ENCODE peak calls at places on chromosomes 11 and 22, in six cellular contexts. G, I, K, H, D and E are unnamed samples.

GRCh38 chr11:31610544-31610943 is 101.0 kb downstream of the ELP4 start:
- DNase-seq in G (no peak), I (no peak), K (no peak), H (no peak), D (no peak), E (no peak)

GRCh38 chr11:75513250-75513649 is 12.5 kb downstream of the GDPD5 start:
- DNase-seq in G (no peak), I (no peak), K (no peak), H (no peak), D (no peak), E (no peak)

GRCh38 chr22:43521716-43522115 is 109.9 kb downstream of the MPPED1 start:
- DNase-seq in G (no peak), I (no peak), K (no peak), H (no peak), D (no peak), E (no peak)

GRCh38 chr11:69636870-69637600 is 3.9 kb upstream of the CCND1 start:
- DNase-seq in G (no peak), I (no peak), K (no peak), H (no peak), D (no peak), E (no peak)

GRCh38 chr11:10314199-10315072 is 9.6 kb downstream of the ADM start:
- DNase-seq in G (no peak), I (no peak), K (peak), H (no peak), D (no peak), E (no peak)

GRCh38 chr11:97506360-97506759 is 1116.5 kb downstream of the JRKL start:
- DNase-seq in G (no peak), I (no peak), K (peak), H (no peak), D (no peak), E (no peak)

GRCh38 chr22:30351226-30351625 is 5.5 kb downstream of the SF3A1 start:
- DNase-seq in G (no peak), I (no peak), K (no peak), H (no peak), D (no peak), E (no peak)

GRCh38 chr11:130785376-130786110 is 130.7 kb downstream of the SNX19 start:
- DNase-seq in G (no peak), I (no peak), K (no peak), H (no peak), D (no peak), E (no peak)

GRCh38 chr11:64186205-64187165 is 514 bp downstream of the STIP1 start:
- DNase-seq in G (no peak), I (no peak), K (peak), H (no peak), D (no peak), E (no peak)

GRCh38 chr11:46632502-46632901 is 15.1 kb downstream of the ATG13 start:
- DNase-seq in G (no peak), I (no peak), K (no peak), H (no peak), D (no peak), E (no peak)

GRCh38 chr11:104798794-104799193 is 99.5 kb downstream of the CASP12 start:
- DNase-seq in G (no peak), I (no peak), K (peak), H (no peak), D (no peak), E (no peak)

GRCh38 chr11:68357568-68357967 is 45.2 kb downstream of the LRP5 start:
- DNase-seq in G (no peak), I (no peak), K (no peak), H (no peak), D (no peak), E (no peak)

GRCh38 chr11:69443138-69443967 is 38.1 kb upstream of the LINC01488 start:
- DNase-seq in G (peak), I (peak), K (peak), H (peak), D (peak), E (no peak)

GRCh38 chr11:35347921-35348331 is 71.4 kb downstream of the SLC1A2 start:
- DNase-seq in G (peak), I (no peak), K (no peak), H (no peak), D (no peak), E (no peak)

GRCh38 chr11:13983081-13983751 is 20.7 kb downstream of the SPON1 start:
- DNase-seq in G (no peak), I (no peak), K (no peak), H (no peak), D (no peak), E (no peak)

GRCh38 chr11:18956630-18957029 is 17.4 kb upstream of the MRGPRX1 start:
- DNase-seq in G (no peak), I (no peak), K (no peak), H (no peak), D (no peak), E (no peak)
- TF ChIP-seq CTCF in G (no peak), I (no peak), K (no peak), H (no peak), D (no peak), E (no peak)

DNA sequence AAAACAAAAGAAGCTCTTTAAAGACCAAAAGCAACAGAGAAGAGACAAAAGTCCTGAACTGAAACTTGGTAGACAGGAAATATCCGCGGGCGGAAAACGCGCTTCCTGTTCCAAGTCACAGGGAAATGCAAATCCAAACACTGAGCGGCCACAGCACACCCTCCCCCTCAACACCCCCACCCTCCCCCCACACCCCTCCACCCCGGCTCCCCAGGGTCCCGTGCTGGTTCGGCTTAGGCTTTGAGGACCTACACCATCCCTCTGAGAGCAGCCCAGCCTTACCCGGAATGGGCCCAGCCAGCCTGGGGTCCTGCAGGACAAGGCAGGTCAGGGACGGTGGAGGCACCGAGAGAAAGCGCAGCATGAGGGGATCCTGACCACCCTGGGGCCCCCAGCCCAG is 160.4 kb downstream of the BRD1 start:
- DNase-seq in G (no peak), I (peak), K (no peak), H (no peak), D (peak), E (no peak)
- H3K4me3 ChIP-seq in G (no peak), I (peak), K (no peak), H (no peak), D (no peak), E (no peak)

GRCh38 chr11:116548286-116548685 is 224.5 kb downstream of the BUD13 start:
- DNase-seq in G (no peak), I (no peak), K (no peak), H (no peak), D (no peak), E (no peak)

GRCh38 chr11:116557261-116557660 is 215.5 kb downstream of the BUD13 start:
- DNase-seq in G (no peak), I (no peak), K (no peak), H (no peak), D (no peak), E (no peak)

GRCh38 chr11:116558504-116559252 is 214.1 kb downstream of the BUD13 start:
- DNase-seq in G (no peak), I (no peak), K (no peak), H (no peak), D (no peak), E (no peak)

GRCh38 chr11:116556483-116556882 is 216.3 kb downstream of the BUD13 start:
- DNase-seq in G (no peak), I (no peak), K (no peak), H (no peak), D (no peak), E (no peak)

DNA sequence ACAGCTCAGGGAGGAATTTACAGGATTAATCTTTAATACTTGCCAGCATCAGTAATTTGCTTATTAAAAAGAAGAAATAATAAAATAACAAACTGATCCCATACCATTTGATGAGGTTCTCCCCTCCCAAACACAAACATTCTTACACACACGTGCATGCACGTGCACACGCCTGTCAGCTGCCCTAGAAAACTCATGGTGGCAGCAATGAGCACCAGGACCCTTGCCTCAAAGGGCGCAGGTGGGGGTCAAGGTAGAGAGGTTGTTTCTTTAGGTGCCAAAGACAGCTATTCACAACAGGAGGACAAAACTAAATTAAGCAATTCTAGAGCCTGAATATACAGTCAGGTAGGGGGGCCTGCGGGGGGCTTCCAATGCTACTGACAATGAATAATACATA is 219.3 kb downstream of the BUD13 start:
- DNase-seq in G (no peak), I (no peak), K (no peak), H (no peak), D (no peak), E (no peak)
- TF ChIP-seq CTCF in G (no peak), I (no peak), K (no peak), H (no peak), D (no peak), E (no peak)

GRCh38 chr11:114307524-114308203 is 11.5 kb downstream of the NNMT start:
- DNase-seq in G (peak), I (peak), K (no peak), H (peak), D (no peak), E (no peak)

GRCh38 chr11:114311946-114312345 is 15.7 kb downstream of the NNMT start:
- DNase-seq in G (no peak), I (no peak), K (no peak), H (no peak), D (no peak), E (no peak)

GRCh38 chr11:114309517-114309916 is 13.3 kb downstream of the NNMT start:
- DNase-seq in G (no peak), I (no peak), K (no peak), H (no peak), D (no peak), E (no peak)

GRCh38 chr11:114310095-114310494 is 13.9 kb downstream of the NNMT start:
- DNase-seq in G (no peak), I (no peak), K (no peak), H (no peak), D (no peak), E (no peak)

DNA sequence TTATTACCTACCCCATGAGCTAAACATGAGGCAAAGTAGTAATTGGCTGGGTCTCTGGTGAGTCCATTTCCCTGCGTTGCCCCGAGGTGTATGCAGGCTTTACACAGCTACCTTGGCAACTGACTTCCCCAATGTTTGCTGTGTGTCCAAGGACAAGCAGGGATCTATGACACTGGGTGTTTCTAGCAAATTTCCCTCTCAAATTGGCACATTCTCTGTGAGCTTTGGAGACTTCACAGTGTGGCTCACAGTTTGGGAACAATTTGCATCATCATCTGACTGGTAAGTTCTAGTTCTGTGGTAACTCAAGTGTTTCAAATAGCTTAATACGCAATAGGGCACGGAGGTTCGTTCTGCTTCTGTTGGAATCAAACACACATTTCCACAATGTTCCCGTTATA is 12.5 kb downstream of the NNMT start:
- DNase-seq in G (peak), I (no peak), K (no peak), H (no peak), D (no peak), E (no peak)
- H3K4me3 ChIP-seq in G (peak), I (no peak), K (no peak), H (no peak), D (no peak), E (peak)

GRCh38 chr11:65967329-65967934 is 5.9 kb downstream of the SART1 start:
- DNase-seq in G (no peak), I (no peak), K (no peak), H (no peak), D (no peak), E (no peak)

GRCh38 chr11:65972116-65972515 is 10.6 kb downstream of the SART1 start:
- DNase-seq in G (no peak), I (no peak), K (no peak), H (no peak), D (no peak), E (no peak)

GRCh38 chr11:65965986-65966762 is 4.6 kb downstream of the SART1 start:
- DNase-seq in G (no peak), I (no peak), K (no peak), H (no peak), D (no peak), E (no peak)

GRCh38 chr11:65964906-65965305 is 3.4 kb downstream of the SART1 start:
- DNase-seq in G (no peak), I (no peak), K (no peak), H (no peak), D (no peak), E (no peak)

DNA sequence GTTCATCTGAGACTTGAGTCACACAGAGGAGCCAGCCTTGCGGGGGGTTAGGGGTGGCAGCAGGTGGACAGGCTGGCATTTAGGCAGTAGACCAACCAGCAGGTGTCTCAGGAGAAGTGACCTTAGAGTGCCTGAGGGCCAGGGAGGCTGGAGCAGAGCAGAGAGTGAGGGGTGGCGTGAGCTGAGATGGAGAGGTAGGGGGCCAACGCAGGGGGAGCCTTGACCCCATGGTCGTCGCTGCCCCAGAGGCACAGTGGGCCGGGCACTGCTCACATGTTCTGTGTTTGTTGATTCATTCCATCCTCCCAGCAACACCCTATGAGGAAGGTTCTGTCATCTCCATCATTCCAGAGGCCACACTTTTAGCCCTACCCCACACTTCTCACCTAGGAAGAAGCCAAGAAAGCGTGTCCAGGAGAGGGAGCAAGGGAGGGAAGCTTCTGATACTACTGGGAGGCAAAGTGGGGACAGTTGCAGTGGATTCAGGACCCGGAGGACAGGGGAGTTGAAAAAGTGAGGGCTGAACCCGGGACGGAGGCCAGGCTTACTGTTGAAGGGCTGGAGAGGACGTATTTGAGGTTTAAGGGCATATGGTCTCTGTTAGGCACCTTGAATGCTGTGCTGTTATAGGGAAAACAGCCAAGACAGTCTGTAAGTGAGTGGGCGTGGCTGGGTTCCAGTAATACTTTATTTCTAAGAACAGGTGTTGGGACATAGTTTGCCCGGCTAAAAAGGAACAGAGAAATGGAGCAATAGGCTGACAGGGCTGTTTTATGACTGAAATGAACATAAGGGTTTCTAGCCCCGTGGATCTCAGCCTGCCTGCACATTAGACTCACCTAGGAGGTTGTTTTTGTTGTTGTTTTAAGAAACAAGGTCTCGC is 7.3 kb downstream of the SART1 start:
- DNase-seq in G (no peak), I (no peak), K (no peak), H (no peak), D (no peak), E (no peak)
- TF ChIP-seq CTCF in G (no peak), I (no peak), K (no peak), H (no peak), D (no peak), E (peak)

GRCh38 chr11:134332782-134333181 is 994 bp downstream of the GLB1L2 start:
- DNase-seq in G (no peak), I (no peak), K (no peak), H (no peak), D (no peak), E (no peak)
- H3K4me3 ChIP-seq in G (no peak), I (no peak), K (no peak), H (peak), D (no peak), E (peak)

GRCh38 chr11:78079232-78080083 is at the start of gene NDUFC2:
- DNase-seq in G (peak), I (peak), K (peak), H (peak), D (peak), E (no peak)
- TF ChIP-seq CTCF in G (peak), I (no peak), K (no peak), H (no peak), D (no peak), E (no peak)

GRCh38 chr11:108934696-108935095 is 269.8 kb downstream of the DDX10 start:
- DNase-seq in G (no peak), I (no peak), K (no peak), H (no peak), D (no peak), E (no peak)
- H3K4me3 ChIP-seq in G (no peak), I (no peak), K (no peak), H (no peak), D (no peak), E (no peak)